ENCODE peak calls at places on chromosomes 4 and X, in six cellular contexts. O is choroid plexus epithelial cell, U is endodermal cell, W is fibroblast of pulmonary artery, M is cardiac fibroblast, Q is right atrium auricular region. V is an unnamed sample.

GRCh38 chr4:150401083-150401687 is 180.8 kb upstream of the MAB21L2 start:
- DNase-seq in M (no peak), W (no peak), O (no peak), Q (no peak), U (no peak), V (no peak)

GRCh38 chr4:86935833-86936721 is 1.3 kb downstream of the AFF1 start:
- DNase-seq in O (peak), W (peak), U (peak), Q (peak), M (peak), V (peak)

GRCh38 chr4:34417160-34417559 is 1827.2 kb downstream of the ARAP2 start:
- DNase-seq in O (peak), U (no peak), W (no peak), M (peak), Q (no peak), V (no peak)

GRCh38 chr4:183611210-183611830 is 47.7 kb downstream of the RWDD4 start:
- DNase-seq in U (peak), W (no peak), Q (no peak), O (no peak), M (no peak), V (no peak)

GRCh38 chrX:22795680-22796079 is 204.1 kb upstream of the DDX53 start:
- DNase-seq in W (no peak), O (peak), Q (no peak), M (peak), U (no peak), V (no peak)

GRCh38 chr4:151541438-151542071 is 132.6 kb downstream of the FHIP1A start:
- DNase-seq in M (peak), O (peak), U (peak), Q (no peak), W (peak), V (peak)

GRCh38 chr4:122537388-122538135 is 81.0 kb upstream of the IL2 start:
- DNase-seq in M (no peak), U (no peak), Q (no peak), O (no peak), W (no peak), V (no peak)

GRCh38 chr4:15855804-15856475 is 77.8 kb downstream of the CD38 start:
- DNase-seq in W (no peak), O (peak), M (peak), U (no peak), Q (no peak), V (peak)

GRCh38 chr4:156390599-156391296 is 437.1 kb upstream of the CTSO start:
- DNase-seq in U (no peak), Q (no peak), O (peak), M (peak), W (peak), V (peak)

GRCh38 chrX:2691543-2692220 is 587 bp downstream of the CD99 start:
- DNase-seq in U (no peak), M (peak), W (peak), O (peak), Q (no peak), V (peak)

GRCh38 chrX:47802589-47802988 is 34.1 kb upstream of the ZNF81 start:
- DNase-seq in Q (no peak), U (no peak), W (peak), M (peak), O (peak), V (peak)

GRCh38 chr4:76074468-76074867 is at the start of gene ART3:
- DNase-seq in M (no peak), W (no peak), O (peak), Q (no peak), U (no peak), V (no peak)

GRCh38 chr4:145098675-145099037 is 545 bp downstream of the ABCE1 start:
- DNase-seq in O (peak), U (no peak), W (peak), M (peak), Q (no peak), V (peak)

GRCh38 chr4:81469774-81470455 is 1.8 kb downstream of the RASGEF1B start:
- DNase-seq in W (no peak), Q (no peak), M (no peak), O (no peak), U (no peak), V (no peak)

GRCh38 chrX:135185795-135186443 is 14.7 kb upstream of the CT55 start:
- DNase-seq in Q (no peak), W (peak), U (peak), O (peak), M (peak), V (peak)

GRCh38 chrX:119685225-119686066 is 7.5 kb downstream of the SEPTIN6 start:
- DNase-seq in O (no peak), M (peak), U (no peak), Q (peak), W (no peak), V (no peak)

GRCh38 chr4:113292371-113293042 is 243.1 kb downstream of the ANK2 start:
- DNase-seq in U (peak), M (no peak), O (peak), Q (no peak), W (peak), V (peak)

GRCh38 chrX:108224727-108225455 is 133.3 kb downstream of the ATG4A start:
- DNase-seq in O (peak), Q (no peak), W (peak), M (peak), U (peak), V (peak)

GRCh38 chr4:128865132-128865531 is 55.6 kb downstream of the JADE1 start:
- DNase-seq in W (no peak), M (no peak), Q (no peak), U (no peak), O (no peak), V (no peak)

GRCh38 chr4:118772149-118773081 is 63.5 kb downstream of the SEC24D start:
- DNase-seq in U (no peak), Q (no peak), O (peak), M (peak), W (peak), V (peak)

GRCh38 chrX:134711135-134711941 is 53.1 kb upstream of the PLAC1 start:
- DNase-seq in U (no peak), M (no peak), O (no peak), Q (no peak), W (no peak), V (no peak)

GRCh38 chrX:10171291-10171690 is 14.5 kb downstream of the CLCN4 start:
- DNase-seq in Q (no peak), W (no peak), U (no peak), O (no peak), M (no peak), V (no peak)

GRCh38 chr4:42411803-42412202 is 14.5 kb downstream of the SHISA3 start:
- DNase-seq in Q (no peak), U (no peak), M (peak), O (peak), W (peak), V (peak)

GRCh38 chr4:125155251-125155650 is 159.5 kb upstream of the FAT4 start:
- DNase-seq in U (no peak), W (no peak), Q (no peak), M (no peak), O (no peak), V (no peak)

GRCh38 chrX:71492086-71493065 is 40.5 kb upstream of the OGT start:
- DNase-seq in U (no peak), M (no peak), O (no peak), W (peak), Q (peak), V (peak)

GRCh38 chr4:16897351-16897750 is 1.1 kb downstream of the LDB2 start:
- DNase-seq in M (no peak), O (peak), U (peak), Q (no peak), W (peak), V (peak)
- H3K4me3 ChIP-seq in M (peak), O (peak), U (peak), Q (peak), W (peak), V (peak)

GRCh38 chr4:177033130-177033529 is 240.4 kb upstream of the VEGFC start:
- DNase-seq in O (peak), U (no peak), Q (no peak), W (no peak), M (no peak), V (no peak)
- TF ChIP-seq CTCF in O (peak), U (peak), Q (no peak), W (peak), M (no peak), V (peak)

GRCh38 chrX:155612312-155613224 is at the start of gene TMLHE:
- DNase-seq in W (peak), Q (peak), O (peak), U (peak), M (peak), V (peak)
- H3K4me3 ChIP-seq in W (peak), Q (peak), O (peak), U (peak), M (peak), V (peak)

GRCh38 chrX:56233682-56234081 is 1.5 kb downstream of the KLF8 start:
- DNase-seq in U (peak), W (peak), O (peak), Q (peak), M (peak), V (peak)
- TF ChIP-seq CTCF in U (peak), W (no peak), O (no peak), Q (peak), M (no peak), V (no peak)

DNA sequence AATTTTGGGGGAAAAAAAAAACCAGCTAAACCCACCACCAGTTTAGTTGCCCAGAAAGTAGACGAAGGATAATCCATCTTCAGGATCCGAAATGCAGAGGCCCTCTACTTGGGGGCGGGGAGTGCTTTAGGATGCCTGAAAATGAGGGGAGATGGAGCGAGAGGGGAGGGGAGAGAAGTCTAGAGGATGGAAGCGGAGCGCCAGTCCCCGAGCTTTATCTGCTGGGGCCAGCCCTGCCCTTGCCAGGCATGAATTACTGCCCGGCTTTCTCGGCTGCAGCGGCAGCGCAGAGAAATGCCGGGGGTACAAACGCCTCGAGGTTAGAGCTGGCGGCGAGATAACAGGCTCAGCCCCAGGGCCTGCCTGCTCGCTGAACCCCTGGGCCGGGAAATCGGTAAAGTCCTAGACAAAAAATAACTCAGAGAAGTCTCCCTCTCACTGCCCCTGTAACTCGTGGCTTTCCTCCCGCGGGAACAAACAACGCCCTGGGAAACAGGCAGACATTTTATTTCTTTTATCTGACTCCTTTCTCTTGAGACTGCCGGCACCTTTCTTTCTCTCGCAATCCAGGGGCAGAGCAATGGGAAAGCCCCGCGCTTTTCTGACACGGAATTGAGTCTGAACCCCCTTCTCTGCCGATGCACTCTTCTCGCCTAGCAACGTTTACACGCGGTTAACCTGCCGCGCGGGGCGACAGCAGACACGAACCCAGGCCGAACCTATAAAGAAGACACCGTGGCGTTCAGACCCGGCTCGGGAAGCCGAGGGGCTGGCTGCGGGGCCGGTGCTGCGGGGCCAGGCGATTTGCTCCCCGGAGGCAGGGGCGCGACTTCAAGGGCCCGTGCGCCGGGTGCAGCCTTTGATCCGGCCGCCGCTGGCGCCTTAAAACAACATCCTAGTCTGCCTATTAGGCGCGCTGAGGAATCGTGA is 3.1 kb upstream of the MSX1 start:
- DNase-seq in Q (no peak), M (no peak), W (no peak), O (no peak), U (peak), V (peak)
- H3K4me3 ChIP-seq in Q (peak), M (peak), W (peak), O (peak), U (peak), V (peak)

V was measured in astrocyte of the spinal cord.